ENCODE peak calls at places on chromosomes 1 and 21, in five cellular contexts. P is HCT116, Q is GM12878, L is K562, Z is HepG2. I is an unnamed sample.

GRCh38 chr21:30567617-30568016 is 6.5 kb upstream of the KRTAP19-7 start:
- DNase-seq in P (no peak), L (no peak), Z (no peak), Q (no peak), I (no peak)

GRCh38 chr21:46027855-46028493 is 46.4 kb downstream of the COL6A1 start:
- DNase-seq in P (no peak), L (no peak), Q (no peak), Z (no peak), I (no peak)

GRCh38 chr1:89804646-89805237 is 16.1 kb upstream of the LRRC8D start:
- DNase-seq in P (peak; percentile 65), L (peak; percentile 76), Z (peak; percentile 74), Q (peak; percentile 69), I (peak; percentile 91)

GRCh38 chr1:9244501-9245229 is 10.1 kb downstream of the H6PD start:
- DNase-seq in Z (no peak), L (no peak), Q (no peak), P (no peak), I (no peak)

GRCh38 chr21:37757631-37758376 is 158.5 kb downstream of the KCNJ6 start:
- DNase-seq in Z (no peak), L (no peak), Q (no peak), P (no peak), I (no peak)

GRCh38 chr1:9653783-9654517 is 2.4 kb downstream of the PIK3CD start:
- DNase-seq in Q (no peak), P (no peak), Z (no peak), L (no peak), I (no peak)

GRCh38 chr1:33712176-33712575 is 151.7 kb upstream of the HMGB4 start:
- DNase-seq in Q (no peak), Z (no peak), P (no peak), L (no peak), I (peak; percentile 39)

GRCh38 chr1:68615303-68615702 is 118.4 kb upstream of the DEPDC1 start:
- DNase-seq in Z (no peak), Q (no peak), P (no peak), L (no peak), I (peak; percentile 50)

GRCh38 chr1:77900687-77901293 is 12.4 kb downstream of the NEXN start:
- DNase-seq in Z (peak; percentile 42), Q (peak; percentile 11), P (peak; percentile 53), L (peak; percentile 11), I (peak; percentile 74)

GRCh38 chr21:45401916-45402900 is 2.8 kb upstream of the COL18A1 start:
- DNase-seq in Z (no peak), L (no peak), Q (no peak), P (no peak), I (no peak)

DNA sequence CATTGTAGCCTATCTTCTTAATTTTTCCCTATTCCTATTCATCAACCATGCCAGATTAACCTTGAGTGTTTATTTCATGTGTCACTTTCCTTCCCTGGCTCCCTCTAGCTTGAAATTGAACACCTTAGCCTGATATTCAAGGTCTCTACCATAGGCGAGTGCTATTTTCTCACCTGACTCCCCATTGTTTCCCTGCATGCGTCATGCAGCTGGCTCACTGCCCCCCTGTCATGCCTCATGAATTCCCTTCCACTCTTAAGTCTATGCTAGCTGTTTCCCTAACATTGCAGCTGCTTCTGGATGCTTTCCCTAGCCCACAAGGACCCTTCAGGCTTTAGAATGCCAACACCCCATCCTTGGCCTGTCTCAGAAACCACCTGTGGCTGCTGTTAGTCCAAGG is 56.7 kb upstream of the CD1D start:
- DNase-seq in L (no peak), P (no peak), Z (no peak), Q (no peak), I (no peak)
- TF ChIP-seq REST in L (no peak), P (no peak), Z (no peak), Q (no peak), I (no peak)

GRCh38 chr1:18603212-18603852 is 27.3 kb upstream of the PAX7 start:
- DNase-seq in L (no peak), Q (no peak), P (no peak), Z (no peak), I (peak; percentile 43)
- TF ChIP-seq EZH2 in L (no peak), Q (no peak), P (no peak), Z (no peak), I (no peak)

GRCh38 chr1:236710328-236710892 is 24.1 kb downstream of the ACTN2 start:
- DNase-seq in P (no peak), L (no peak), Z (no peak), Q (no peak), I (no peak)
- TF ChIP-seq REST in P (no peak), L (no peak), Z (no peak), Q (no peak), I (no peak)

GRCh38 chr1:37519613-37520012 is 5.0 kb upstream of the MEAF6 start:
- DNase-seq in Z (no peak), P (no peak), Q (no peak), L (no peak), I (no peak)

GRCh38 chr1:37515185-37516034 is 844 bp upstream of the MEAF6 start:
- DNase-seq in Z (no peak), P (no peak), L (no peak), Q (no peak), I (no peak)

GRCh38 chr1:37513795-37514349 is 694 bp downstream of the MEAF6 start:
- DNase-seq in L (peak; percentile 60), P (no peak), Q (no peak), Z (peak; percentile 40), I (peak; percentile 75)

GRCh38 chr1:37517569-37517968 is 3.0 kb upstream of the MEAF6 start:
- DNase-seq in L (no peak), Z (no peak), P (no peak), Q (no peak), I (no peak)

GRCh38 chr1:37514350-37515184 is at the start of gene MEAF6:
- DNase-seq in P (peak; percentile 36), L (peak; percentile 95), Z (peak; percentile 74), Q (no peak), I (peak; percentile 88)
- TF ChIP-seq EZH2 in P (no peak), L (no peak), Z (no peak), Q (no peak), I (no peak)

GRCh38 chr1:224380003-224380402 is 23.3 kb downstream of the CNIH4 start:
- DNase-seq in L (no peak), Q (peak; percentile 75), P (no peak), Z (no peak), I (no peak)
- TF ChIP-seq REST in L (no peak), Q (no peak), P (no peak), Z (no peak), I (no peak)

GRCh38 chr1:39683591-39684312 is 7.5 kb downstream of the HPCAL4 start:
- DNase-seq in Z (no peak), Q (no peak), L (peak; percentile 49), P (no peak), I (peak; percentile 61)
- TF ChIP-seq EZH2 in Z (no peak), Q (no peak), L (no peak), P (no peak), I (peak; percentile 90)

GRCh38 chr1:227891223-227891954 is 56.3 kb downstream of the WNT9A start:
- DNase-seq in Z (no peak), L (no peak), Q (no peak), P (no peak), I (no peak)

GRCh38 chr1:227889047-227889862 is 58.5 kb downstream of the WNT9A start:
- DNase-seq in Z (no peak), L (peak; percentile 87), P (no peak), Q (no peak), I (no peak)

GRCh38 chr1:227890451-227891222 is 57.1 kb downstream of the WNT9A start:
- DNase-seq in L (no peak), P (no peak), Q (no peak), Z (no peak), I (no peak)

GRCh38 chr1:227888404-227889046 is 59.2 kb downstream of the WNT9A start:
- DNase-seq in Q (no peak), Z (no peak), P (no peak), L (no peak), I (no peak)

GRCh38 chr1:227889863-227890405 is 57.8 kb downstream of the WNT9A start:
- DNase-seq in L (no peak), Z (no peak), P (no peak), Q (no peak), I (no peak)
- TF ChIP-seq REST in L (no peak), Z (no peak), P (no peak), Q (no peak), I (no peak)

DNA sequence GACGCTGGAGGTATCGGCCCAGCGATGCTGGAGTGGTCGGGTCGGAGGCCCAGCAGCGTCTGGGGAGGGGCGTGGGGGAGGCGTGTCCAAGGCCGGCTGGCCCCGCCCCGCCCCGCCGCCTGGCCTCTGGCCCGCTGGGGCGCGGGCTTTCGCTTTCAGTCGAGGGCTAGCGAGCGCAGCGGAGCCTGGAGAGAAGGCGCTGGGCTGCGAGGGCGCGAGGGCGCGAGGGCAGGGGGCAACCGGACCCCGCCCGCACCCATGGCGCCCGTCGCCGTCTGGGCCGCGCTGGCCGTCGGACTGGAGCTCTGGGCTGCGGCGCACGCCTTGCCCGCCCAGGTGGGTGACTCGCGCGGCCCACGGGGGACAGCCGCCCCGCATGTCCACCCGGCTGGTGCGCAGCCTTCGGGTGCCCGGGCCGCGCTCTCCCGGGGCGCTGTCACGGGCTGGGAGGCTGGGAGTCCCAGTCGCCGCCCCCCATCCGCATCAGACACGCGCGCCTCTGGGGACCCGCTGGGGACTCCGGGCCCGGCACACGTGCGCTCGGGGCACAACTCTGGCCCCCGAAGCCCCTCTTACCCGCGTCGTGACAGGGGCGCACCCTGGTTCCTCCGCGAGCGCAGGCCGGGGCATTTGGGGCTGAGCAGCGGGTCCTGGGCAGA is at the start of gene TNFRSF1B:
- DNase-seq in L (peak; percentile 95), P (no peak), Q (no peak), Z (no peak), I (peak; percentile 87)
- TF ChIP-seq EZH2 in L (no peak), P (no peak), Q (no peak), Z (no peak), I (no peak)